ENCODE peak calls at places on chromosome 15, in ten cellular contexts. A, X, L, C, W, I, J, G, K and M are unnamed samples.
A peak's percentile ranks its signal among the peaks of the same experiment; 100 is the strongest.

GRCh38 chr15:98734472-98735284 is 86.3 kb downstream of the IGF1R start:
- DNase-seq in I (no peak), C (no peak), X (no peak), W (no peak), J (no peak), L (no peak), A (peak; percentile 31), G (no peak), K (no peak), M (peak; percentile 40)

GRCh38 chr15:52695146-52695545 is 16.0 kb upstream of the ATOSA start:
- DNase-seq in J (no peak), K (no peak), G (no peak), L (no peak), C (no peak), X (no peak), I (no peak), A (no peak), W (no peak), M (no peak)

GRCh38 chr15:90047956-90048575 is 46.9 kb downstream of the ZNF710 start:
- DNase-seq in C (no peak), W (no peak), K (no peak), G (no peak), A (no peak), I (no peak), X (no peak), J (no peak), L (no peak), M (no peak)

GRCh38 chr15:60932051-60932915 is 296.8 kb downstream of the RORA start:
- DNase-seq in C (peak; percentile 49), L (peak; percentile 96), W (peak; percentile 34), X (no peak), G (peak; percentile 86), J (peak; percentile 5), I (peak; percentile 48), A (peak; percentile 75), K (no peak), M (no peak)

GRCh38 chr15:80752204-80752603 is 27.0 kb upstream of the CEMIP start:
- DNase-seq in C (no peak), K (no peak), L (no peak), G (no peak), J (no peak), W (no peak), I (no peak), A (no peak), X (no peak), M (no peak)

GRCh38 chr15:39511915-39512260 is 69.0 kb upstream of the THBS1 start:
- DNase-seq in W (no peak), X (no peak), L (peak; percentile 12), C (no peak), I (peak; percentile 61), J (no peak), A (peak; percentile 56), G (peak; percentile 9), K (no peak), M (no peak)

GRCh38 chr15:100438570-100438969 is 90.2 kb downstream of the CERS3 start:
- DNase-seq in A (no peak), G (peak; percentile 11), C (no peak), I (no peak), X (no peak), L (peak; percentile 27), W (no peak), K (no peak), J (no peak), M (no peak)

GRCh38 chr15:89767411-89767915 is 8.7 kb upstream of the MESP2 start:
- DNase-seq in A (no peak), G (no peak), I (no peak), X (no peak), L (no peak), W (no peak), J (no peak), C (no peak), K (no peak), M (no peak)

GRCh38 chr15:92810418-92811138 is 89.5 kb upstream of the CHD2 start:
- DNase-seq in C (no peak), G (peak; percentile 50), J (peak; percentile 58), X (no peak), I (peak; percentile 67), A (peak; percentile 44), W (no peak), K (no peak), L (no peak), M (peak; percentile 46)

GRCh38 chr15:39458131-39458530 is 122.7 kb upstream of the THBS1 start:
- DNase-seq in A (no peak), G (no peak), W (no peak), C (no peak), K (no peak), X (no peak), J (no peak), I (no peak), L (no peak), M (no peak)

GRCh38 chr15:42992626-42993025 is 72.0 kb upstream of the TTBK2 start:
- DNase-seq in I (no peak), G (no peak), W (no peak), C (no peak), X (no peak), K (no peak), J (no peak), L (no peak), A (no peak), M (no peak)

GRCh38 chr15:52233405-52233804 is 42.2 kb upstream of the GNB5 start:
- DNase-seq in L (no peak), J (no peak), A (peak; percentile 32), C (no peak), I (peak; percentile 48), X (peak; percentile 37), G (no peak), W (no peak), K (no peak), M (no peak)

GRCh38 chr15:77547801-77548607 is 84.7 kb downstream of the LINGO1 start:
- DNase-seq in K (no peak), C (no peak), X (no peak), L (no peak), G (no peak), W (no peak), A (no peak), I (no peak), J (no peak), M (no peak)

GRCh38 chr15:41607033-41607432 is 48.0 kb downstream of the TYRO3 start:
- DNase-seq in A (peak; percentile 91), C (no peak), L (peak; percentile 85), J (peak; percentile 50), X (no peak), G (peak; percentile 51), K (no peak), I (peak; percentile 94), W (no peak), M (no peak)

GRCh38 chr15:41666353-41666920 is 6.2 kb downstream of the MGA start:
- DNase-seq in X (no peak), K (no peak), G (no peak), A (no peak), L (peak; percentile 49), J (no peak), C (no peak), I (peak; percentile 19), W (no peak), M (no peak)

GRCh38 chr15:82114660-82115059 is 68.8 kb upstream of the MEX3B start:
- DNase-seq in J (no peak), G (no peak), W (no peak), X (no peak), I (no peak), A (no peak), L (no peak), C (no peak), K (no peak), M (no peak)

GRCh38 chr15:59222906-59223579 is 16.4 kb downstream of the LDHAL6B start:
- DNase-seq in X (no peak), G (no peak), C (no peak), J (no peak), W (no peak), I (no peak), A (no peak), L (no peak), K (no peak), M (no peak)

GRCh38 chr15:52010633-52011595 is 8.1 kb upstream of the MAPK6 start:
- DNase-seq in A (peak; percentile 31), K (no peak), G (peak; percentile 78), I (peak; percentile 89), J (peak; percentile 45), L (peak; percentile 80), X (no peak), C (no peak), W (no peak), M (no peak)

GRCh38 chr15:94485148-94485719 is 253.9 kb downstream of the MCTP2 start:
- DNase-seq in W (no peak), K (no peak), L (no peak), J (no peak), A (no peak), C (no peak), I (no peak), G (no peak), X (no peak), M (no peak)

GRCh38 chr15:93250212-93250611 is 161.2 kb upstream of the RGMA start:
- DNase-seq in X (no peak), W (no peak), A (no peak), L (no peak), J (no peak), G (no peak), C (no peak), K (no peak), I (no peak), M (no peak)

GRCh38 chr15:88181613-88182012 is 74.9 kb downstream of the NTRK3 start:
- DNase-seq in W (no peak), X (no peak), C (no peak), L (no peak), A (no peak), G (no peak), J (no peak), K (no peak), I (no peak), M (no peak)

GRCh38 chr15:62848631-62849050 is 193.9 kb upstream of the TPM1 start:
- DNase-seq in L (no peak), G (peak; percentile 27), W (no peak), X (no peak), K (no peak), C (no peak), A (peak; percentile 38), I (peak; percentile 23), J (no peak), M (no peak)

GRCh38 chr15:81061490-81062235 is 60.9 kb downstream of the TLNRD1 start:
- DNase-seq in K (no peak), J (no peak), A (no peak), X (no peak), L (no peak), I (peak; percentile 25), W (no peak), C (no peak), G (no peak), M (no peak)

GRCh38 chr15:47812436-47813109 is 95.3 kb downstream of the SEMA6D start:
- DNase-seq in J (no peak), I (no peak), W (no peak), X (peak; percentile 28), A (no peak), C (no peak), K (peak; percentile 38), G (no peak), L (no peak), M (peak; percentile 22)

GRCh38 chr15:65085990-65086679 is 9.6 kb downstream of the KBTBD13 start:
- DNase-seq in A (peak; percentile 45), X (peak; percentile 53), J (no peak), K (peak; percentile 70), C (peak; percentile 61), G (no peak), L (no peak), W (no peak), I (peak; percentile 24), M (peak; percentile 79)